ENCODE peak calls at places on chromosomes 6 and 20, in nine cellular contexts. J is HEK293T; X is hepatic stellate cell; Z is progenitor cell of endocrine pancreas; P is uterus; V is iPS-NIHi11; S is GM04504; F is T follicular helper cell; K is stimulated activated CD8-positive, alpha-beta memory T cell treated with anti-CD3 and anti-CD28 coated beads, Interleukin-7, amount 100 ng/mL, for 1 hour. H is an unnamed sample.

GRCh38 chr6:45724511-45724910 is 291.1 kb downstream of the CLIC5 start:
- DNase-seq in S (peak), P (no peak), V (no peak), J (no peak), Z (no peak), K (no peak), F (no peak), X (peak), H (no peak)

GRCh38 chr6:170523256-170524187 is 29.6 kb downstream of the PSMB1 start:
- DNase-seq in K (no peak), J (no peak), X (no peak), P (no peak), S (no peak), Z (no peak), V (no peak), F (no peak), H (no peak)

GRCh38 chr6:149094934-149095341 is 222.6 kb upstream of the TAB2 start:
- DNase-seq in V (no peak), X (no peak), J (no peak), Z (no peak), P (no peak), K (no peak), F (no peak), S (no peak), H (no peak)

GRCh38 chr6:16168858-16169257 is 40.0 kb downstream of the MYLIP start:
- DNase-seq in S (no peak), K (no peak), X (no peak), V (no peak), Z (no peak), F (no peak), J (no peak), P (no peak), H (peak)

GRCh38 chr20:48064929-48065328 is 279.6 kb upstream of the SULF2 start:
- DNase-seq in Z (no peak), S (no peak), K (no peak), P (no peak), J (no peak), V (no peak), F (no peak), X (no peak), H (no peak)

GRCh38 chr6:109816452-109817374 is 125.6 kb downstream of the FIG4 start:
- DNase-seq in J (no peak), Z (no peak), K (no peak), V (no peak), S (no peak), P (no peak), F (no peak), X (no peak), H (no peak)

GRCh38 chr6:13075491-13075845 is 252.9 kb downstream of the TBC1D7 start:
- DNase-seq in Z (no peak), J (no peak), P (no peak), K (no peak), F (no peak), X (no peak), S (no peak), V (no peak), H (no peak)

GRCh38 chr6:50816115-50816675 is 2.5 kb upstream of the TFAP2B start:
- DNase-seq in J (peak), V (peak), F (peak), K (peak), X (peak), S (no peak), P (peak), Z (peak), H (peak)

GRCh38 chr20:9287826-9288225 is 218.9 kb downstream of the PLCB4 start:
- DNase-seq in K (no peak), J (no peak), V (no peak), P (no peak), X (no peak), Z (no peak), S (no peak), F (no peak), H (no peak)

GRCh38 chr20:9301129-9302072 is 213.0 kb upstream of the LAMP5 start:
- DNase-seq in V (peak), Z (no peak), J (no peak), X (no peak), P (no peak), S (no peak), K (no peak), F (no peak), H (no peak)

GRCh38 chr6:28402197-28402596 is 2.6 kb upstream of the ZSCAN12 start:
- DNase-seq in V (no peak), F (no peak), K (no peak), Z (no peak), S (no peak), P (no peak), J (no peak), X (no peak), H (no peak)

GRCh38 chr6:142702501-142703460 is 242.2 kb downstream of the HIVEP2 start:
- DNase-seq in K (no peak), S (no peak), X (no peak), J (no peak), P (no peak), Z (no peak), F (no peak), V (no peak), H (no peak)

GRCh38 chr6:130322673-130323268 is 43.0 kb upstream of the TMEM200A start:
- DNase-seq in Z (no peak), S (no peak), V (peak), X (peak), K (peak), F (peak), J (peak), P (peak), H (peak)

GRCh38 chr6:136563386-136564152 is 13.3 kb upstream of the MAP7 start:
- DNase-seq in X (no peak), K (no peak), J (no peak), V (no peak), Z (no peak), P (no peak), F (no peak), S (no peak), H (no peak)

GRCh38 chr6:165515963-165516624 is 146.9 kb downstream of the PDE10A start:
- DNase-seq in V (no peak), Z (no peak), P (no peak), S (no peak), F (no peak), K (no peak), J (no peak), X (peak), H (no peak)

GRCh38 chr20:52049001-52049731 is 142.4 kb downstream of the ZFP64 start:
- DNase-seq in K (no peak), F (no peak), S (no peak), J (peak), V (peak), X (peak), P (no peak), Z (no peak), H (peak)

GRCh38 chr6:82872092-82872635 is 193.5 kb downstream of the UBE3D start:
- DNase-seq in X (no peak), P (no peak), Z (no peak), F (no peak), V (no peak), S (no peak), J (no peak), K (no peak), H (no peak)

GRCh38 chr6:144364727-144365126 is 79.6 kb downstream of the UTRN start:
- DNase-seq in K (no peak), F (no peak), V (no peak), Z (no peak), P (no peak), J (no peak), S (no peak), X (no peak), H (no peak)

GRCh38 chr20:44015733-44016103 is 101.1 kb downstream of the TOX2 start:
- DNase-seq in P (no peak), F (no peak), J (no peak), X (no peak), K (no peak), Z (no peak), S (no peak), V (no peak), H (no peak)

GRCh38 chr6:3382399-3383279 is 74.2 kb downstream of the SLC22A23 start:
- DNase-seq in X (no peak), K (no peak), V (no peak), S (no peak), Z (no peak), J (no peak), F (no peak), P (no peak), H (no peak)

GRCh38 chr20:19019734-19020364 is 192.6 kb upstream of the SLC24A3 start:
- DNase-seq in X (no peak), V (no peak), P (no peak), J (no peak), Z (no peak), S (no peak), K (no peak), F (no peak), H (no peak)

GRCh38 chr20:34891166-34892062 is 15.0 kb downstream of the ACSS2 start:
- DNase-seq in S (peak), J (no peak), Z (no peak), X (peak), F (no peak), K (no peak), P (no peak), V (no peak), H (no peak)

GRCh38 chr6:100920028-100920427 is 38.9 kb upstream of the ASCC3 start:
- DNase-seq in S (no peak), J (no peak), K (no peak), P (no peak), X (no peak), F (no peak), V (no peak), Z (no peak), H (no peak)

GRCh38 chr6:4281341-4282293 is 146.2 kb upstream of the ECI2 start:
- DNase-seq in K (no peak), F (no peak), S (no peak), J (no peak), P (peak), V (peak), Z (peak), X (no peak), H (peak)